ENCODE peak calls at places on chromosome 11, in nine cellular contexts. R is mucosa of descending colon; Z is psoas muscle; L is IMR-90; N is K562; C is transverse colon; A is SJSA1; B is H9; F is CD8-positive, alpha-beta memory T cell. I is an unnamed sample. For H3K4me1, the result is how much of the 10 kb centered on the place peaks cover.

GRCh38 chr11:69511358-69512015 is 30.0 kb downstream of the LINC01488 start:
- DNase-seq in R (no peak), Z (no peak), L (no peak), N (no peak), C (no peak), A (no peak), B (no peak), F (peak), I (no peak)

GRCh38 chr11:107651672-107652071 is 60.2 kb downstream of the SLN start:
- DNase-seq in R (no peak), Z (no peak), L (no peak), N (no peak), C (no peak), A (no peak), B (no peak), F (no peak), I (no peak)

GRCh38 chr11:86941871-86942208 is 13.4 kb downstream of the FZD4 start:
- DNase-seq in R (no peak), Z (no peak), L (no peak), N (no peak), C (no peak), A (no peak), B (no peak), F (no peak), I (no peak)

GRCh38 chr11:43508511-43508918 is 149.8 kb downstream of the TTC17 start:
- DNase-seq in R (peak), Z (no peak), L (peak), N (no peak), C (peak), A (no peak), B (no peak), F (no peak), I (no peak)

GRCh38 chr11:5380740-5381342 is 2.8 kb upstream of the OR51M1 start:
- DNase-seq in R (peak), Z (no peak), L (peak), N (peak), C (peak), A (peak), B (peak), F (no peak), I (peak)

GRCh38 chr11:115422013-115422697 is 82.1 kb downstream of the CADM1 start:
- DNase-seq in R (no peak), Z (no peak), L (no peak), N (no peak), C (no peak), A (no peak), B (no peak), F (no peak), I (no peak)

GRCh38 chr11:44066732-44067131 is 662 bp downstream of the ACCS start:
- DNase-seq in R (peak), Z (no peak), L (peak), N (no peak), C (peak), A (no peak), B (no peak), F (no peak), I (no peak)

GRCh38 chr11:23405350-23405937 is 545.2 kb upstream of the CCDC179 start:
- DNase-seq in R (no peak), Z (no peak), L (no peak), N (no peak), C (no peak), A (no peak), B (no peak), F (peak), I (peak)

GRCh38 chr11:47398551-47398950 is 9.8 kb upstream of the SLC39A13 start:
- DNase-seq in R (no peak), Z (peak), L (no peak), N (no peak), C (no peak), A (no peak), B (peak), F (no peak), I (no peak)

GRCh38 chr11:68120212-68121066 is 749 bp downstream of the CHKA start:
- DNase-seq in R (peak), Z (peak), L (peak), N (peak), C (peak), A (peak), B (peak), F (peak), I (peak)

GRCh38 chr11:93236741-93237675 is 39.2 kb upstream of the SLC36A4 start:
- DNase-seq in R (peak), Z (no peak), L (peak), N (peak), C (peak), A (no peak), B (peak), F (no peak), I (no peak)

GRCh38 chr11:44171518-44171917 is 76.0 kb downstream of the EXT2 start:
- DNase-seq in R (no peak), Z (no peak), L (no peak), N (no peak), C (no peak), A (no peak), B (no peak), F (no peak), I (no peak)

GRCh38 chr11:19868281-19868821 is 155.7 kb downstream of the NAV2 start:
- DNase-seq in R (peak), Z (peak), L (peak), N (no peak), C (peak), A (no peak), B (no peak), F (no peak), I (peak)

GRCh38 chr11:17504330-17505107 is 27.9 kb upstream of the ABCC8 start:
- DNase-seq in R (peak), Z (peak), L (peak), N (peak), C (peak), A (peak), B (peak), F (peak), I (peak)

GRCh38 chr11:132874638-132875037 is 657.7 kb downstream of the OPCML start:
- DNase-seq in R (no peak), Z (no peak), L (peak), N (no peak), C (no peak), A (peak), B (no peak), F (no peak), I (no peak)

GRCh38 chr11:41392591-41392990 is 66.9 kb downstream of the LRRC4C start:
- DNase-seq in R (no peak), Z (no peak), L (no peak), N (no peak), C (no peak), A (no peak), B (peak), F (no peak), I (no peak)

GRCh38 chr11:41400124-41400523 is 59.3 kb downstream of the LRRC4C start:
- DNase-seq in R (no peak), Z (no peak), L (no peak), N (no peak), C (no peak), A (no peak), B (no peak), F (no peak), I (no peak)

GRCh38 chr11:41398175-41398574 is 61.3 kb downstream of the LRRC4C start:
- DNase-seq in R (no peak), Z (no peak), L (no peak), N (no peak), C (no peak), A (no peak), B (no peak), F (no peak), I (no peak)

GRCh38 chr11:41394562-41395160 is 64.8 kb downstream of the LRRC4C start:
- DNase-seq in R (no peak), Z (no peak), L (no peak), N (no peak), C (no peak), A (no peak), B (no peak), F (no peak), I (no peak)
- H3K4me1 ChIP-seq in R (under half), Z (under half), L (under half), N (under half), C (under half), A (under half), B (under half), F (under half), I (under half)

GRCh38 chr11:63838682-63839507 is at the start of gene MARK2:
- DNase-seq in R (peak), Z (peak), L (peak), N (peak), C (peak), A (peak), B (peak), F (peak), I (peak)

GRCh38 chr11:63838150-63838681 is 694 bp upstream of the MARK2 start:
- DNase-seq in R (no peak), Z (no peak), L (no peak), N (no peak), C (peak), A (no peak), B (peak), F (peak), I (no peak)

GRCh38 chr11:63837719-63838118 is 1.2 kb upstream of the MARK2 start:
- DNase-seq in R (peak), Z (no peak), L (no peak), N (no peak), C (peak), A (no peak), B (no peak), F (peak), I (no peak)

GRCh38 chr11:63835156-63835540 is 3.8 kb upstream of the MARK2 start:
- DNase-seq in R (no peak), Z (no peak), L (no peak), N (no peak), C (no peak), A (no peak), B (no peak), F (peak), I (no peak)

DNA sequence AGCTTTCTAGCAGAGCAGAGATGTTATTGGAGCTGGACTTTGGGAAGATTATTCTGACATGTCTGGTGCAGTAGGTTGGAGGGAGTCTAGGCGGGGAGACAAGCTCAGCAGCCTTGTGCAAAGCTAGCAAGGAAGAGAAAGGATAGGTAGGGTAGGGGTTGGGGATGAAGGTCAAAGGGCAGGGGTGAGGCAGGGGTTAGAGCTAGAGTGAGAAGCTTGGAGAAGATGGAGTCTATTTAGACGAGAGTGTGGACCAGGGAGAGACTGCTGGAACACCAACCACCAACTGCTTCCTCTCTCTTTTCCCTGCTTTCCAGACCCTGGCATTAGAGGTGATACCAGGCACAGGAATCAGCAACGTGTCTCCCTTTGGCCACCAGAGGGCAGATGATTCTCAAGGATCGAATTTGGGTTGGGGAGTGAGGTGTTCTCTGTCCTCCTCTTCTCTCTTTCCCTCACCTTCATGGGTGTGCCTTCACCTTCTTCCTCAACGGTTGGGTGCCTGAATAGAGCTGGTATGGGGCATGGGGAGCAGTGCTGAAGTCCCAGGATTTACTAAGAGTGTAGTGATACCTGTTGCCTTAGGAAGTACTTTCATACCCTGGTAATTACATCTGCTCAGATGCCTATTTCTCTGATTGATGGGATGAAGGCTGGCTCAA is 1.8 kb upstream of the MARK2 start:
- DNase-seq in R (peak), Z (peak), L (peak), N (peak), C (peak), A (peak), B (peak), F (peak), I (peak)
- H3K4me1 ChIP-seq in R (under half), Z (under half), L (under half), N (under half), C (under half), A (under half), B (under half), F (under half), I (under half)

DNA sequence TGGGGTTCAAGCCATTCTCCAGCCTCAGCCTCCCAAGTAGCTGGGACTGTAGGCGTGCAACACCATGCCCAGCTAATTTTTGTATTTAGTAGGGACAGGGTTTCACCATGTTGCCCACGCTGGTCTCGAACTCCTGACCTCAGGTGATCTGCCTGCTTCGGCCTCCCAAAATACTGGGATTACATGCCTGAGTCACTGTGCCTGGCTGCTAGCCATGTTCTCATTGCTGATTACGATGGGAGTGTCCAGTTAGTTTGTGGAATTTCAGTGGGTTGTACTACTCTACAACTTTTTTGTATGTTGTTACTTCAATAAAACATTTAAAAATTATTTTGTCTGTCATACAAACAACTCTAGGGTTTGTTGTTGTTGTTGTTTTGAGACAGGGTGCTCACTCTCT is 4.8 kb upstream of the VPS11 start:
- DNase-seq in R (no peak), Z (peak), L (peak), N (peak), C (peak), A (no peak), B (no peak), F (no peak), I (no peak)
- H3K4me1 ChIP-seq in R (under half), Z (under half), L (under half), N (under half), C (under half), A (under half), B (under half), F (under half), I (under half)

DNA sequence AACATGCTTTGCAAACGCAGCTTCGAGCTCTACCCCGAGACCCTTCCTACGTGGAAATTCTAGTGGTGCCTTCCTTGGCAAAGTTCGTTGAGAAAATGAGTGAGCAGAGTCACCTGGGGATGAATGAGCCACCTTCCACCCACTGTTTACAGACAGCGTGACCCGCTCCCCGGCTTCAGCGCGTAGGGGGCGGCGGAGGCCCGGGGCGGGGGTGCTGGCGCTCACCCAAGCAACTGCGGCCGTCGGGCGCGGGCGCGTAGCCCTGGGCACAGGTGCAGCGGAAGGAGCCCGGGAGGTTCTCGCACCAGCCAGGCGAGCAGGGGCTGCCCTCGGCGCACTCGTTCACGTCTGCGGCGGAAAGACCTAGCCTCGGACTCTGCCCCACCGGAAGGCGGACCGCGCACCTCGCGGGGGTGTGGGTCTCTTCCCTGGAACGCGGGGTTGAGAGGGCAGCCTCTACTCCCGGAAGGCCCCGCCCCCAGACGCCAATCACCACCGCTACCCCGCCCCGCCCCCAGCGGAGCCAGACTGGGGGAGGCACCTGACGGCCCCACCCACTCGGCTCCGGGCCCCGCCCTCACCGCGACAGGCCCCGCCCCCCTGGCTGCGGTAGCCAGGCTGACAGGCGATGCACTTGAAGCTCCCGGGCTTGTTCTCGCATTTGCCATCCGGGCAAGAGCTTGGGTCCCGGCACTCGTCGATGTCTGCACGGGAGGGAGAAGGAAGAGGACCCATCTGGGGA is 11.8 kb downstream of the LTBP3 start:
- DNase-seq in R (peak), Z (peak), L (no peak), N (peak), C (peak), A (peak), B (peak), F (peak), I (peak)
- H3K4me1 ChIP-seq in R (under half), Z (under half), L (under half), N (under half), C (under half), A (under half), B (under half), F (under half), I (under half)

DNA sequence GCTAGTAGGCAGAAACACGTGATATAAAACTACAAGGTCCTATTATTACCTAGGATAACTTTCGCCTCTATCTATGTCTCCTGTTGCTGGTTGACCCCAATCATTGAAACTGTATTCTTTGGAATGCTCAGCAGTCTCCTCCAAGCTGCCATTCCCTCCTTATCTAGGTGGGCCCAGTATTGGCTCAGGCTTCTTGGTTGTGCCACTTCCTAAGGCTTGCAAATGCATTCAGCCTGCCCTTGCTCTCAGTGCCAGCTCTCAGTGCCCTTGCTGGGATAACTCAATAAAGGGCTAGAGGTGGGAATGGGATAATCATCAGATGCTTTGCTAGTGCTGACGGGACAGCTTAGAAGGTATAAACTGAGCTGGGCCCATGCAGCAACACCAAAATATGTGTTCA is 13.6 kb downstream of the CD44 start:
- DNase-seq in R (no peak), Z (no peak), L (no peak), N (no peak), C (no peak), A (no peak), B (no peak), F (no peak), I (no peak)
- H3K4me1 ChIP-seq in R (under half), Z (under half), L (under half), N (under half), C (under half), A (under half), B (under half), F (half or more), I (under half)

GRCh38 chr11:58586998-58587397 is 8.1 kb downstream of the ZFP91 start:
- DNase-seq in R (no peak), Z (no peak), L (no peak), N (no peak), C (no peak), A (no peak), B (no peak), F (no peak), I (no peak)
- H3K4me1 ChIP-seq in R (under half), Z (half or more), L (under half), N (under half), C (under half), A (under half), B (under half), F (under half), I (half or more)

GRCh38 chr11:12629601-12630313 is 44.5 kb upstream of the TEAD1 start:
- DNase-seq in R (no peak), Z (no peak), L (peak), N (no peak), C (no peak), A (no peak), B (no peak), F (no peak), I (no peak)
- H3K4me1 ChIP-seq in R (under half), Z (under half), L (under half), N (under half), C (under half), A (under half), B (under half), F (under half), I (under half)

I was measured in left ventricle myocardium inferior.